ENCODE peak calls at places on chromosomes 7 and 10, in five cellular contexts. W is RPMI8226, Z is GM13976, B is cardiac muscle cell, G is SK-N-MC. Q is an unnamed sample.

GRCh38 chr10:778626-779330 is 89.3 kb upstream of the DIP2C start:
- DNase-seq in Z (peak), B (no peak), W (no peak), G (no peak), Q (no peak)

GRCh38 chr7:77811895-77812685 is 13.5 kb downstream of the PHTF2 start:
- DNase-seq in G (no peak), Z (no peak), B (peak), W (no peak), Q (no peak)

GRCh38 chr10:62183442-62183841 is 85.2 kb downstream of the RTKN2 start:
- DNase-seq in G (no peak), W (no peak), Z (peak), B (no peak), Q (no peak)

GRCh38 chr7:33716581-33717477 is 188.5 kb upstream of the BMPER start:
- DNase-seq in G (peak), Z (no peak), W (peak), B (peak), Q (no peak)

GRCh38 chr10:26451903-26452302 is 13.8 kb downstream of the APBB1IP start:
- DNase-seq in Z (no peak), W (no peak), B (no peak), G (no peak), Q (no peak)

GRCh38 chr10:101691081-101691480 is 3.9 kb downstream of the FBXW4 start:
- DNase-seq in B (no peak), Z (no peak), W (no peak), G (no peak), Q (no peak)

GRCh38 chr10:122476034-122476695 is 14.8 kb downstream of the HTRA1 start:
- DNase-seq in B (no peak), Z (no peak), G (no peak), W (no peak), Q (no peak)

GRCh38 chr7:117929217-117929616 is 56.0 kb upstream of the CTTNBP2 start:
- DNase-seq in Z (no peak), B (no peak), W (no peak), G (no peak), Q (no peak)

GRCh38 chr7:158372400-158373302 is 215.0 kb downstream of the PTPRN2 start:
- DNase-seq in B (no peak), Z (no peak), W (no peak), G (no peak), Q (no peak)

GRCh38 chr7:101418694-101419093 is 56.0 kb downstream of the COL26A1 start:
- DNase-seq in W (no peak), Z (no peak), G (no peak), B (no peak), Q (no peak)

GRCh38 chr7:68485253-68485914 is 1112.9 kb upstream of the AUTS2 start:
- DNase-seq in G (no peak), B (no peak), W (no peak), Z (no peak), Q (no peak)

GRCh38 chr7:29255839-29256782 is 61.5 kb downstream of the CHN2 start:
- DNase-seq in W (no peak), Z (no peak), B (peak), G (no peak), Q (no peak)

GRCh38 chr10:15625261-15625660 is 94.5 kb downstream of the ITGA8 start:
- DNase-seq in Z (no peak), B (no peak), W (no peak), G (no peak), Q (no peak)

GRCh38 chr10:21525367-21526183 is at the start of gene SKIDA1:
- DNase-seq in G (peak), Z (peak), B (peak), W (peak), Q (peak)

GRCh38 chr7:32958046-32959025 is 1.1 kb downstream of the FKBP9 start:
- DNase-seq in B (peak), G (no peak), Z (peak), W (no peak), Q (no peak)